ENCODE peak calls at places on chromosomes 11 and 22, in eight cellular contexts. B is NAMALWA; W is mucosa of gallbladder; N is osteocyte; X is NCI-H460; V is putamen; Y is stimulated activated CD8-positive, alpha-beta memory T cell treated with anti-CD3 and anti-CD28 coated beads, Interleukin-7, amount 100 ng/mL, for 24 hours; H is MV-4-11. O is an unnamed sample.

GRCh38 chr22:19407649-19408606 is 23.6 kb downstream of the HIRA start:
- DNase-seq in B (no peak), W (no peak), N (no peak), X (no peak), V (no peak), Y (no peak), H (no peak), O (no peak)

GRCh38 chr11:129959687-129960086 is 42.9 kb downstream of the PRDM10 start:
- DNase-seq in B (no peak), W (no peak), N (no peak), X (no peak), V (no peak), Y (no peak), H (no peak), O (no peak)

GRCh38 chr22:31818481-31819392 is 64.9 kb downstream of the DEPDC5 start:
- DNase-seq in B (no peak), W (no peak), N (no peak), X (no peak), V (no peak), Y (no peak), H (no peak), O (no peak)

GRCh38 chr22:44393066-44393465 is 80.3 kb upstream of the SHISAL1 start:
- DNase-seq in B (no peak), W (no peak), N (peak), X (no peak), V (no peak), Y (no peak), H (no peak), O (no peak)

GRCh38 chr11:18091731-18092130 is 14.2 kb downstream of the SAAL1 start:
- DNase-seq in B (no peak), W (no peak), N (no peak), X (no peak), V (no peak), Y (no peak), H (no peak), O (no peak)

GRCh38 chr22:42745118-42745517 is 24.4 kb upstream of the A4GALT start:
- DNase-seq in B (no peak), W (no peak), N (no peak), X (no peak), V (no peak), Y (no peak), H (no peak), O (no peak)

GRCh38 chr11:110076388-110076965 is 16.7 kb upstream of the ZC3H12C start:
- DNase-seq in B (no peak), W (no peak), N (no peak), X (peak), V (no peak), Y (no peak), H (peak), O (no peak)

GRCh38 chr11:65041206-65042035 is at the start of gene SAC3D1:
- DNase-seq in B (no peak), W (peak), N (no peak), X (no peak), V (no peak), Y (peak), H (no peak), O (peak)

GRCh38 chr11:64861227-64861970 is 16.9 kb upstream of the CDC42BPG start:
- DNase-seq in B (peak), W (no peak), N (no peak), X (no peak), V (no peak), Y (no peak), H (peak), O (no peak)

GRCh38 chr22:39946571-39947407 is 13.4 kb upstream of the TMA7B start:
- DNase-seq in B (no peak), W (no peak), N (no peak), X (no peak), V (no peak), Y (no peak), H (peak), O (no peak)

GRCh38 chr11:69231466-69232018 is 62.4 kb upstream of the MYEOV start:
- DNase-seq in B (no peak), W (no peak), N (peak), X (no peak), V (no peak), Y (no peak), H (no peak), O (no peak)